ENCODE peak calls at places on chromosome 6, in ten cellular contexts. One of them, this sample, is unnamed.

GRCh38 chr6:31834367-31834703 is 6.8 kb downstream of the HSPA1B start:
- DNase-seq in mucosa of descending colon: peak
- DNase-seq in cardiac fibroblast: peak
- DNase-seq in adrenal gland: peak
- DNase-seq in psoas muscle: peak
- DNase-seq in uterus: peak
- DNase-seq in CD8-positive, alpha-beta T cell: peak
- DNase-seq in kidney epithelial cell: no peak
- DNase-seq in colonic mucosa: peak
- DNase-seq in RWPE2: peak
- DNase-seq in this sample: peak

GRCh38 chr6:41901882-41902519 is 6.8 kb upstream of the USP49 start:
- DNase-seq in colonic mucosa: peak
- DNase-seq in CD8-positive, alpha-beta T cell: peak
- DNase-seq in adrenal gland: peak
- DNase-seq in kidney epithelial cell: no peak
- DNase-seq in cardiac fibroblast: peak
- DNase-seq in mucosa of descending colon: no peak
- DNase-seq in psoas muscle: no peak
- DNase-seq in RWPE2: no peak
- DNase-seq in uterus: no peak
- DNase-seq in this sample: no peak

GRCh38 chr6:32081676-32082075 is 27.5 kb downstream of the TNXB start:
- DNase-seq in mucosa of descending colon: no peak
- DNase-seq in uterus: peak
- DNase-seq in cardiac fibroblast: no peak
- DNase-seq in RWPE2: no peak
- DNase-seq in colonic mucosa: no peak
- DNase-seq in kidney epithelial cell: no peak
- DNase-seq in adrenal gland: no peak
- DNase-seq in CD8-positive, alpha-beta T cell: no peak
- DNase-seq in psoas muscle: peak
- DNase-seq in this sample: no peak

GRCh38 chr6:73372516-73372915 is 2.8 kb upstream of the OOEP start:
- DNase-seq in cardiac fibroblast: no peak
- DNase-seq in adrenal gland: no peak
- DNase-seq in uterus: no peak
- DNase-seq in psoas muscle: no peak
- DNase-seq in RWPE2: no peak
- DNase-seq in kidney epithelial cell: no peak
- DNase-seq in colonic mucosa: no peak
- DNase-seq in CD8-positive, alpha-beta T cell: no peak
- DNase-seq in mucosa of descending colon: no peak
- DNase-seq in this sample: no peak

GRCh38 chr6:3776881-3777507 is 25.5 kb upstream of the PXDC1 start:
- DNase-seq in RWPE2: no peak
- DNase-seq in psoas muscle: no peak
- DNase-seq in kidney epithelial cell: no peak
- DNase-seq in adrenal gland: no peak
- DNase-seq in CD8-positive, alpha-beta T cell: no peak
- DNase-seq in uterus: no peak
- DNase-seq in mucosa of descending colon: no peak
- DNase-seq in colonic mucosa: no peak
- DNase-seq in cardiac fibroblast: no peak
- DNase-seq in this sample: no peak

GRCh38 chr6:101202975-101203374 is 190.5 kb upstream of the GRIK2 start:
- DNase-seq in adrenal gland: no peak
- DNase-seq in RWPE2: no peak
- DNase-seq in mucosa of descending colon: no peak
- DNase-seq in psoas muscle: no peak
- DNase-seq in colonic mucosa: no peak
- DNase-seq in uterus: no peak
- DNase-seq in cardiac fibroblast: no peak
- DNase-seq in kidney epithelial cell: no peak
- DNase-seq in CD8-positive, alpha-beta T cell: no peak
- DNase-seq in this sample: no peak

GRCh38 chr6:18503588-18504231 is 116.6 kb downstream of the RNF144B start:
- DNase-seq in CD8-positive, alpha-beta T cell: peak
- DNase-seq in adrenal gland: peak
- DNase-seq in RWPE2: no peak
- DNase-seq in mucosa of descending colon: no peak
- DNase-seq in kidney epithelial cell: no peak
- DNase-seq in uterus: peak
- DNase-seq in cardiac fibroblast: peak
- DNase-seq in colonic mucosa: peak
- DNase-seq in psoas muscle: peak
- DNase-seq in this sample: peak

GRCh38 chr6:143615785-143616184 is 62.0 kb upstream of the PHACTR2 start:
- DNase-seq in mucosa of descending colon: no peak
- DNase-seq in uterus: no peak
- DNase-seq in psoas muscle: no peak
- DNase-seq in cardiac fibroblast: no peak
- DNase-seq in kidney epithelial cell: no peak
- DNase-seq in CD8-positive, alpha-beta T cell: no peak
- DNase-seq in adrenal gland: no peak
- DNase-seq in RWPE2: no peak
- DNase-seq in colonic mucosa: no peak
- DNase-seq in this sample: no peak

GRCh38 chr6:142372348-142372747 is 70.5 kb downstream of the ADGRG6 start:
- DNase-seq in uterus: no peak
- DNase-seq in colonic mucosa: no peak
- DNase-seq in CD8-positive, alpha-beta T cell: no peak
- DNase-seq in psoas muscle: no peak
- DNase-seq in RWPE2: peak
- DNase-seq in mucosa of descending colon: no peak
- DNase-seq in kidney epithelial cell: peak
- DNase-seq in cardiac fibroblast: peak
- DNase-seq in adrenal gland: no peak
- DNase-seq in this sample: no peak

GRCh38 chr6:33235221-33235634 is 26.9 kb downstream of the RING1 start:
- DNase-seq in cardiac fibroblast: no peak
- DNase-seq in mucosa of descending colon: no peak
- DNase-seq in kidney epithelial cell: no peak
- DNase-seq in colonic mucosa: no peak
- DNase-seq in adrenal gland: no peak
- DNase-seq in psoas muscle: no peak
- DNase-seq in uterus: no peak
- DNase-seq in RWPE2: no peak
- DNase-seq in CD8-positive, alpha-beta T cell: no peak
- DNase-seq in this sample: no peak

GRCh38 chr6:66961191-66961590 is 1254.2 kb upstream of the EYS start:
- DNase-seq in CD8-positive, alpha-beta T cell: no peak
- DNase-seq in kidney epithelial cell: no peak
- DNase-seq in cardiac fibroblast: no peak
- DNase-seq in adrenal gland: no peak
- DNase-seq in psoas muscle: no peak
- DNase-seq in uterus: no peak
- DNase-seq in RWPE2: no peak
- DNase-seq in colonic mucosa: no peak
- DNase-seq in mucosa of descending colon: no peak
- DNase-seq in this sample: no peak

GRCh38 chr6:2714359-2714895 is 36.3 kb downstream of the MYLK4 start:
- DNase-seq in uterus: no peak
- DNase-seq in adrenal gland: peak
- DNase-seq in psoas muscle: no peak
- DNase-seq in RWPE2: no peak
- DNase-seq in mucosa of descending colon: no peak
- DNase-seq in kidney epithelial cell: no peak
- DNase-seq in colonic mucosa: no peak
- DNase-seq in cardiac fibroblast: peak
- DNase-seq in CD8-positive, alpha-beta T cell: no peak
- DNase-seq in this sample: peak

GRCh38 chr6:150301871-150302800 is 66.7 kb upstream of the IYD start:
- DNase-seq in colonic mucosa: no peak
- DNase-seq in uterus: no peak
- DNase-seq in cardiac fibroblast: peak
- DNase-seq in kidney epithelial cell: peak
- DNase-seq in CD8-positive, alpha-beta T cell: no peak
- DNase-seq in mucosa of descending colon: no peak
- DNase-seq in psoas muscle: no peak
- DNase-seq in RWPE2: no peak
- DNase-seq in adrenal gland: no peak
- DNase-seq in this sample: peak

GRCh38 chr6:51382838-51383237 is 564.2 kb downstream of the TFAP2B start:
- DNase-seq in uterus: no peak
- DNase-seq in RWPE2: no peak
- DNase-seq in adrenal gland: no peak
- DNase-seq in psoas muscle: no peak
- DNase-seq in colonic mucosa: no peak
- DNase-seq in kidney epithelial cell: no peak
- DNase-seq in CD8-positive, alpha-beta T cell: no peak
- DNase-seq in cardiac fibroblast: no peak
- DNase-seq in mucosa of descending colon: no peak
- DNase-seq in this sample: no peak

GRCh38 chr6:136405410-136406029 is 115.9 kb upstream of the BCLAF1 start:
- DNase-seq in CD8-positive, alpha-beta T cell: no peak
- DNase-seq in mucosa of descending colon: no peak
- DNase-seq in psoas muscle: no peak
- DNase-seq in adrenal gland: no peak
- DNase-seq in cardiac fibroblast: peak
- DNase-seq in RWPE2: no peak
- DNase-seq in uterus: no peak
- DNase-seq in colonic mucosa: peak
- DNase-seq in kidney epithelial cell: no peak
- DNase-seq in this sample: peak

GRCh38 chr6:4460595-4461475 is 315.4 kb upstream of the CDYL start:
- DNase-seq in cardiac fibroblast: peak
- DNase-seq in psoas muscle: peak
- DNase-seq in kidney epithelial cell: no peak
- DNase-seq in adrenal gland: peak
- DNase-seq in colonic mucosa: no peak
- DNase-seq in uterus: peak
- DNase-seq in mucosa of descending colon: peak
- DNase-seq in CD8-positive, alpha-beta T cell: no peak
- DNase-seq in RWPE2: no peak
- DNase-seq in this sample: peak

DNA sequence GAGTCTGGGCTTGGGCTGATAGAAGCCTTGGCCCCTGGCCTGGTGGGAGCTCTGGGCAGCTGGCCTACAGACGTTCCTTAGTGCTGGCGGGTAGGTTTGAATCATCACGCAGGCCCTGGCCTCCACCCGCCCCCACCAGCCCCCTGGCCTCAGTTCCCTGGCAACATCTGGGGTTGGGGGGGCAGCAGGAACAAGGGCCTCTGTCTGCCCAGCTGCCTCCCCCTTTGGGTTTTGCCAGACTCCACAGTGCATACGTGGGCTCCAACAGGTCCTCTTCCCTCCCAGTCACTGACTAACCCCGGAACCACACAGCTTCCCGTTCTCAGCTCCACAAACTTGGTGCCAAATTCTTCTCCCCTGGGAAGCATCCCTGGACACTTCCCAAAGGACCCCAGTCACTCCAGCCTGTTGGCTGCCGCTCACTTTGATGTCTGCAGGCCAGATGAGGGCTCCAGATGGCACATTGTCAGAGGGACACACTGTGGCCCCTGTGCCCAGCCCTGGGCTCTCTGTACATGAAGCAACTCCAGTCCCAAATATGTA is 957 bp upstream of the VEGFA start:
- DNase-seq in CD8-positive, alpha-beta T cell: no peak
- DNase-seq in psoas muscle: peak
- DNase-seq in adrenal gland: peak
- DNase-seq in colonic mucosa: peak
- DNase-seq in RWPE2: peak
- DNase-seq in uterus: peak
- DNase-seq in kidney epithelial cell: no peak
- DNase-seq in mucosa of descending colon: peak
- DNase-seq in cardiac fibroblast: peak
- DNase-seq in this sample: peak
- H3K4me3 ChIP-seq in CD8-positive, alpha-beta T cell: no peak
- H3K4me3 ChIP-seq in psoas muscle: peak
- H3K4me3 ChIP-seq in adrenal gland: no peak
- H3K4me3 ChIP-seq in colonic mucosa: no peak
- H3K4me3 ChIP-seq in RWPE2: no peak
- H3K4me3 ChIP-seq in uterus: peak
- H3K4me3 ChIP-seq in kidney epithelial cell: no peak
- H3K4me3 ChIP-seq in mucosa of descending colon: no peak
- H3K4me3 ChIP-seq in cardiac fibroblast: peak
- H3K4me3 ChIP-seq in this sample: peak

DNA sequence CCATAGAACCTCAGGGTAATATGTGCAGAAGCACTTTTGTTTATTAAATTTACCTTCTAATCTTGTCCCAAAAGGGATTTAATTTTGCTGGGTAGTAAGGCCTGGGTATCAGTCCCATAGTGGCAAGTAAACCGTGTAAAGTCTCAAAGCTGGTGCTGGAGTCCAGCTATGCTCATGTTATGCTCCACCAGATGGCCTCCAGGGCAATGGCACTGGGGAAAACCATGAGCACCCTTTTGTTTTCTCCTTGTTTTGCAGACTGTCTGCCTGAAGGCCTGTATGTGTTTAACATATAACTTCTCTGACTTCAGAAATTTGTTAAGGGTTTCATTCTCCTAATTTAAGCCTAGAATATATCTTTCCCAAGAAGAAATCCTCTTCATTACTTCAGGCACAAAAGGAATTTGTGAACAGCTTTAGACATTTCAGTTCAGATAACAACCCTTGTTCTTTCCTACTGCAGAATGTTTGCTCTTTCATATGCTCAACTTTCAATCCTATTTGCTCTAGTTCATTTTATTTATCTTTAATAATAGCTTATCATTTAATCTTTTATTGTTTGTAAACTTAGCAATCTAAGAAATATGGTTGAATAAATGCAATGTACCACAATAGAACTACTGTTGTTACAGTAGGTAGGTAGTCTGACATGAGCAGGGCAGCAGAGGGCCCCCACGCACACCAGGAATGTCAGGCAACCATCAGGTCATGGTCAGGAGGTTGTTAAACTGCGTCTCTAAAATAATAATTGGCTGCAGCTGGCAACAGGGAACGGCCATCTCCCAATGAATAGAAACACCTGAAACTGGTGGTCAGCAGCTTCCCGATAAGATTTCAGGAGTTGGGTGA is 162.8 kb downstream of the TENT5A start:
- DNase-seq in uterus: no peak
- DNase-seq in psoas muscle: no peak
- DNase-seq in cardiac fibroblast: no peak
- DNase-seq in RWPE2: no peak
- DNase-seq in adrenal gland: no peak
- DNase-seq in mucosa of descending colon: no peak
- DNase-seq in colonic mucosa: no peak
- DNase-seq in CD8-positive, alpha-beta T cell: no peak
- DNase-seq in kidney epithelial cell: no peak
- DNase-seq in this sample: peak
- TF ChIP-seq CTCF in uterus: no peak
- TF ChIP-seq CTCF in psoas muscle: no peak
- TF ChIP-seq CTCF in cardiac fibroblast: no peak
- TF ChIP-seq CTCF in RWPE2: no peak
- TF ChIP-seq CTCF in adrenal gland: no peak
- TF ChIP-seq CTCF in mucosa of descending colon: no peak
- TF ChIP-seq CTCF in colonic mucosa: no peak
- TF ChIP-seq CTCF in CD8-positive, alpha-beta T cell: no peak
- TF ChIP-seq CTCF in kidney epithelial cell: no peak
- TF ChIP-seq CTCF in this sample: no peak

GRCh38 chr6:170286934-170287265 is 4.0 kb downstream of the DLL1 start:
- DNase-seq in RWPE2: no peak
- DNase-seq in mucosa of descending colon: no peak
- DNase-seq in CD8-positive, alpha-beta T cell: no peak
- DNase-seq in uterus: no peak
- DNase-seq in psoas muscle: no peak
- DNase-seq in kidney epithelial cell: no peak
- DNase-seq in colonic mucosa: no peak
- DNase-seq in adrenal gland: no peak
- DNase-seq in cardiac fibroblast: no peak
- DNase-seq in this sample: no peak
- H3K4me3 ChIP-seq in RWPE2: no peak
- H3K4me3 ChIP-seq in mucosa of descending colon: no peak
- H3K4me3 ChIP-seq in CD8-positive, alpha-beta T cell: no peak
- H3K4me3 ChIP-seq in uterus: no peak
- H3K4me3 ChIP-seq in psoas muscle: no peak
- H3K4me3 ChIP-seq in kidney epithelial cell: no peak
- H3K4me3 ChIP-seq in colonic mucosa: no peak
- H3K4me3 ChIP-seq in adrenal gland: no peak
- H3K4me3 ChIP-seq in cardiac fibroblast: no peak
- H3K4me3 ChIP-seq in this sample: no peak

GRCh38 chr6:167649486-167649885 is 177.2 kb upstream of the AFDN start:
- DNase-seq in mucosa of descending colon: no peak
- DNase-seq in cardiac fibroblast: no peak
- DNase-seq in psoas muscle: no peak
- DNase-seq in RWPE2: no peak
- DNase-seq in CD8-positive, alpha-beta T cell: no peak
- DNase-seq in adrenal gland: no peak
- DNase-seq in uterus: no peak
- DNase-seq in kidney epithelial cell: no peak
- DNase-seq in colonic mucosa: no peak
- DNase-seq in this sample: no peak
- TF ChIP-seq CTCF in mucosa of descending colon: no peak
- TF ChIP-seq CTCF in cardiac fibroblast: no peak
- TF ChIP-seq CTCF in psoas muscle: no peak
- TF ChIP-seq CTCF in RWPE2: no peak
- TF ChIP-seq CTCF in CD8-positive, alpha-beta T cell: no peak
- TF ChIP-seq CTCF in adrenal gland: no peak
- TF ChIP-seq CTCF in uterus: no peak
- TF ChIP-seq CTCF in kidney epithelial cell: no peak
- TF ChIP-seq CTCF in colonic mucosa: no peak
- TF ChIP-seq CTCF in this sample: no peak

This sample was measured in foreskin fibroblast.